ENCODE peak calls at places on chromosomes 12 and 14, in ten cellular contexts. S, K, Y, B, M, A, P, U, W and I are unnamed samples.

GRCh38 chr14:70289138-70289537 is 70.3 kb downstream of the COX16 start:
- DNase-seq in M (no peak), K (no peak), Y (peak), A (no peak), B (no peak), S (peak), P (no peak), U (no peak), W (no peak), I (no peak)

GRCh38 chr12:93857917-93858513 is 180.8 kb downstream of the CRADD start:
- DNase-seq in A (no peak), Y (no peak), U (no peak), M (no peak), K (no peak), S (no peak), W (no peak), P (no peak), B (no peak), I (no peak)

GRCh38 chr14:99132821-99133562 is 139.0 kb downstream of the BCL11B start:
- DNase-seq in M (no peak), W (no peak), A (no peak), S (no peak), Y (no peak), K (no peak), P (no peak), U (no peak), B (peak), I (no peak)

GRCh38 chr12:79371226-79371625 is 319.5 kb downstream of the PAWR start:
- DNase-seq in B (no peak), S (no peak), A (no peak), W (no peak), K (no peak), M (no peak), U (no peak), Y (no peak), P (no peak), I (peak)

GRCh38 chr12:77324763-77325468 is 259.5 kb upstream of the E2F7 start:
- DNase-seq in B (peak), S (peak), Y (peak), K (peak), A (peak), P (peak), M (no peak), U (peak), W (peak), I (peak)

GRCh38 chr12:113862570-113863454 is 103.3 kb downstream of the RBM19 start:
- DNase-seq in A (peak), U (no peak), Y (peak), W (peak), P (no peak), K (peak), B (no peak), S (peak), M (no peak), I (peak)

GRCh38 chr12:82818276-82819035 is 131.8 kb downstream of the TMTC2 start:
- DNase-seq in B (no peak), U (no peak), M (no peak), W (no peak), S (no peak), A (no peak), Y (no peak), K (no peak), P (no peak), I (peak)

GRCh38 chr12:40215977-40216376 is 8.8 kb upstream of the LRRK2 start:
- DNase-seq in K (no peak), P (no peak), A (peak), W (peak), Y (no peak), U (no peak), M (no peak), B (no peak), S (no peak), I (no peak)

GRCh38 chr14:64879635-64880381 is at the start of gene SPTB:
- DNase-seq in S (peak), B (peak), M (peak), Y (peak), U (peak), P (peak), A (peak), K (no peak), W (no peak), I (no peak)

GRCh38 chr14:105500036-105500725 is 9.1 kb downstream of the TEDC1 start:
- DNase-seq in M (no peak), P (no peak), S (no peak), U (no peak), B (no peak), A (no peak), K (no peak), W (no peak), Y (no peak), I (no peak)

GRCh38 chr12:54383041-54383609 is 1.4 kb downstream of the ZNF385A start:
- DNase-seq in Y (peak), W (peak), P (no peak), K (peak), U (no peak), A (peak), B (no peak), M (no peak), S (peak), I (peak)

GRCh38 chr14:68926236-68926635 is 52.9 kb downstream of the ACTN1 start:
- DNase-seq in A (no peak), W (no peak), K (no peak), M (no peak), Y (no peak), S (no peak), B (no peak), U (no peak), P (no peak), I (no peak)

GRCh38 chr12:54191126-54191525 is 2.3 kb upstream of the SMUG1 start:
- DNase-seq in P (no peak), K (no peak), Y (no peak), M (no peak), S (no peak), U (no peak), B (no peak), A (no peak), W (no peak), I (no peak)